ENCODE peak calls at places on chromosomes 6 and 20, in four cellular contexts. H is CD8-positive, alpha-beta memory T cell; D is H9; G is aorta. S is an unnamed sample.

GRCh38 chr6:141956868-141957267 is 175.9 kb upstream of the GJE1 start:
- DNase-seq in G (no peak), D (no peak), H (no peak), S (no peak)

GRCh38 chr6:93418448-93419303 is 683 bp downstream of the EPHA7 start:
- DNase-seq in G (peak; percentile 78), H (no peak), D (peak; percentile 65), S (no peak)

GRCh38 chr20:55437778-55438417 is 567.4 kb downstream of the CBLN4 start:
- DNase-seq in D (no peak), G (no peak), H (no peak), S (no peak)

GRCh38 chr6:89186762-89187161 is 30.4 kb downstream of the GABRR1 start:
- DNase-seq in G (no peak), H (no peak), D (no peak), S (no peak)

GRCh38 chr6:131555992-131556391 is 17.0 kb upstream of the ARG1 start:
- DNase-seq in G (no peak), H (no peak), D (no peak), S (no peak)

GRCh38 chr6:148445116-148445515 is 102.5 kb downstream of the SASH1 start:
- DNase-seq in H (no peak), D (no peak), G (no peak), S (no peak)

GRCh38 chr6:42021847-42022754 is 28.2 kb upstream of the TAF8 start:
- DNase-seq in G (peak; percentile 70), H (peak; percentile 83), D (no peak), S (no peak)

GRCh38 chr6:24307881-24308280 is 50.0 kb downstream of the DCDC2 start:
- DNase-seq in G (no peak), H (no peak), D (no peak), S (no peak)

GRCh38 chr6:43758617-43759050 is 11.4 kb upstream of the VEGFA start:
- DNase-seq in H (no peak), D (peak; percentile 89), G (peak; percentile 72), S (no peak)

GRCh38 chr20:1420066-1420465 is 27.2 kb upstream of the FKBP1A start:
- DNase-seq in H (no peak), D (no peak), G (no peak), S (no peak)

GRCh38 chr20:61904456-61904855 is 161.2 kb downstream of the TAF4 start:
- DNase-seq in D (no peak), G (no peak), H (peak; percentile 36), S (no peak)

GRCh38 chr6:34349226-34349625 is 43.2 kb downstream of the NUDT3 start:
- DNase-seq in D (no peak), H (no peak), G (no peak), S (no peak)

DNA sequence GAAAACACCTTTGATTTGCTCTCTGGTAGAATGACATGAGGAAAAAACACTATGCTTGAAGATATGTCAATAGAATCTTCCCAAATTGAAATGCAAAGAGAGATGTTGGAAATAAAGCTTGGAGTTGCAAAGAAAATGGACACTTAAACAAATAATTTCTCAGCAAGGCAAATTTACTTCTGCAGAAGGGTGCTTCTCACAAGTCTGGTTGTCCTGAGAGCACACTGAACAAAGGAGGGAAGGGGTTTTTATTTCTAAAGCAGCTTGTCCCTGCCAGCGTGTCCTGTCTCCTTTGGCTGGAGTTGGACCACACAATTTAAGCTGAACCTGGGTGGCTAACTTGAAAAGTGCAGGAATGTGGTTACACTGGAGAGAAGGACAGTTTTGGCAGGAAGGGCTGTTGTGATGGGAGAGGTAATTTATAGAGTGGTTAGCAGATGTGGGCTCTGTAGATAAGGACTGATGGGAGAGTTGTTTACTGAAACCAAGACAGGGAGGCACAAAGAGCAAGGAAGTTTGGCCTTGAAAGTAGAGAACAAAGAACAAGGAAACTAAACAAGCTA is 454.6 kb upstream of the EYS start:
- DNase-seq in G (no peak), H (no peak), D (no peak), S (no peak)
- H3K9me3 ChIP-seq in G (peaks cover 12% of the 10 kb centered on the region), H (no peaks in the 10 kb centered on the region), D (no peaks in the 10 kb centered on the region), S (peaks cover 6% of the 10 kb centered on the region)

GRCh38 chr6:35428421-35429149 is 23.6 kb upstream of the FANCE start:
- DNase-seq in H (peak; percentile 5), G (no peak), D (no peak), S (no peak)
- H3K27ac ChIP-seq in H (no peak overlapping the region), G (no peak overlapping the region), D (no peak overlapping the region), S (no peak overlapping the region)

DNA sequence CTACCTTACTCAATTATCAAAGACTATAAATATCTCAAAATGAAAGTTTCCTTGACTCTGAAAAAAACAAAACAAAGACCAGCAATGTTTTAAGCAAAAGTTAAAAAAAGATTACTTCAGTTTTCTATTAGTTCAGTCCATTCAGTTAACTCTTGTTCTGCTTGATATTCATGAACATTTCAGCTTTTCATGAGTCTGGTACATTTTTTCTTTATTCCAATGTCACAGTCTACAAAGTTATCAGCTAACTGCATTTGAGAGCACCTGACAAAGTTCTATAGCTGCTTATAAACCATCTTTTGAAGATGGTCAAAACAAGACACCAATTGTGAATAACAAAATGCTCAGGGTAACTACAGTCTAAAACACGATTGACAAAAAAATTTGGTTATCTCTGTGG is 156.1 kb upstream of the NOX3 start:
- DNase-seq in H (no peak), G (no peak), D (no peak), S (no peak)
- H3K9me3 ChIP-seq in H (no peaks in the 10 kb centered on the region), G (peaks cover 3% of the 10 kb centered on the region), D (peaks cover 28% of the 10 kb centered on the region), S (peaks cover 2% of the 10 kb centered on the region)

GRCh38 chr6:85361643-85362014 is 88.3 kb upstream of the NT5E start:
- DNase-seq in G (no peak), D (no peak), H (no peak), S (no peak)
- H3K27ac ChIP-seq in G (peak overlapping the region; percentile 75), D (no peak overlapping the region), H (no peak overlapping the region), S (no peak overlapping the region)

DNA sequence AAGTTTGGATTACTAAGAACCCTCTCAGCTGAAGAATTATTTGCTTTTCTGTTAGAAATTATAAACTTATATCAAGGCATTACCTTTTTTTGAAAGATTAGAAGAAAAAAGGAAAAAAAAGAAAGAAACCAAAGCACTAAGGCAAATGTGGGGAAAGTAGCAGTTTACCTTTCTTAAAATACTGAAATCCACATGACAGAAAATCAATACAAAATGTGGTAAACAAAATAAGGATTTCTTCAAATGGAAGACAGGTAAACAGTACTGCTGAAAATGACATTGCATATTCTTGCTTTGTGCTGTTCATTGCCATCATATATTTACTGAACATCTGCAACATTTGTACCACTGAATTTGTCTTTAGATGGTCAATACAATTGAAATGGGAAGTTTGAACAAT is 411.2 kb upstream of the PLCB4 start:
- DNase-seq in H (no peak), D (no peak), G (no peak), S (no peak)
- H3K9me3 ChIP-seq in H (no peaks in the 10 kb centered on the region), D (no peaks in the 10 kb centered on the region), G (no peaks in the 10 kb centered on the region), S (no peaks in the 10 kb centered on the region)

GRCh38 chr20:48524582-48524981 is 303.2 kb downstream of the PREX1 start:
- DNase-seq in D (no peak), G (no peak), H (no peak), S (no peak)
- H3K27ac ChIP-seq in D (no peak overlapping the region), G (no peak overlapping the region), H (no peak overlapping the region), S (no peak overlapping the region)

GRCh38 chr20:46501337-46501942 is 11.9 kb downstream of the ZNF334 start:
- DNase-seq in G (no peak), H (no peak), D (no peak), S (no peak)

GRCh38 chr20:46505501-46505900 is 7.9 kb downstream of the ZNF334 start:
- DNase-seq in G (no peak), D (no peak), H (no peak), S (no peak)

GRCh38 chr20:46507760-46508407 is 5.5 kb downstream of the ZNF334 start:
- DNase-seq in D (no peak), H (no peak), G (no peak), S (no peak)

GRCh38 chr20:46501961-46502360 is 11.4 kb downstream of the ZNF334 start:
- DNase-seq in D (no peak), H (no peak), G (no peak), S (no peak)
- H3K9me3 ChIP-seq in D (peaks cover 77% of the 10 kb centered on the region), H (peaks cover 11% of the 10 kb centered on the region), G (peaks cover 9% of the 10 kb centered on the region), S (peaks cover 19% of the 10 kb centered on the region)

GRCh38 chr20:10653593-10654288 is 20.1 kb downstream of the JAG1 start:
- DNase-seq in G (no peak), D (no peak), H (no peak), S (no peak)

GRCh38 chr20:10651227-10651990 is 22.4 kb downstream of the JAG1 start:
- DNase-seq in D (no peak), G (no peak), H (no peak), S (no peak)

GRCh38 chr20:10652660-10653191 is 21.1 kb downstream of the JAG1 start:
- DNase-seq in H (no peak), D (no peak), G (no peak), S (no peak)

GRCh38 chr20:10649817-10650200 is 24.0 kb downstream of the JAG1 start:
- DNase-seq in G (no peak), D (no peak), H (no peak), S (no peak)

DNA sequence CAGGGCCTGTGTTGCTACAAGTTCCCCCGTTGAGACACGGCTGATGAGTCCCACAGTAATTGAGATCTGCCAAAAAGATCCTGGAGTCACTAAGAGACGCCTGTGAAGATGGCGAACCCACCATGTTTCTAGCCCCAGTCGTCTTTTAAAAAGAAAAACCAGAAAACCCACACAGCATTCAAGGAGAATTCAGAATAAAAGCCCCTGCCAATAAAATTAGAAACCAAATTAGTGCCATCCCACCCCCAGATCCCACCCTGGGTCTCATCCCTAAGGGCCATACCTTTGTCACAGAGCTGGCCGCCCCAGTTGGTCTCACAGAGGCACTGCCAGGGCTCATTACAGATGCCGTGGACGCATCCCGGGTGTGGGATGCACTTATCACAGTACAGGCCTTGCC is 21.6 kb downstream of the JAG1 start:
- DNase-seq in H (no peak), D (no peak), G (no peak), S (no peak)
- H3K27ac ChIP-seq in H (no peak overlapping the region), D (no peak overlapping the region), G (peak overlapping the region; percentile 86), S (no peak overlapping the region)

DNA sequence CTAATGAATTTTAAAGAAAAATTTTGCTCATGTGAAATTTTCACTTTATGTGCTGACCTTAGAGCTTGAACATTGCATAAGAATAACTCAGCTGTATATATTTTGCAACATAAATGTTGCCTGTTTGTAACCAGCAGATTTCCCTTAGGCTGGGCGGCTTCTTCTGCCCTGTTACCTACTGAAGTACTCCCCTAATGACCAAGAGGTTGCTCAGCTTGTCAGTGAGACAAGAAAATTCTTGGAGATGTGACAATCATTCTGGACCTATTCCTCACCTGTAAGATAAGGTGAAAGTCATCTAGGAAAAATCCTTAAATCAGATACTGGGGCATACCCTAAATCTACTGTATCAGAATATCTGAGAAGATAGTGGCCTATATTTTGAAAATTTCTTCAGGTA is 1061.7 kb downstream of the KIF16B start:
- DNase-seq in D (no peak), G (no peak), H (no peak), S (no peak)
- H3K9me3 ChIP-seq in D (no peaks in the 10 kb centered on the region), G (no peaks in the 10 kb centered on the region), H (no peaks in the 10 kb centered on the region), S (no peaks in the 10 kb centered on the region)

S was measured in iPS DF 6.9.